ENCODE peak calls at places on chromosome 16, in five cellular contexts. K is activated naive CD4-positive, alpha-beta T cell; G is iPS-NIHi11; E is mucosa of descending colon; A is GDM1. M is an unnamed sample.

GRCh38 chr16:74601131-74601871 is 5.6 kb downstream of the GLG1 start:
- DNase-seq in K (no peak), G (no peak), E (peak; percentile 61), A (no peak), M (no peak)

GRCh38 chr16:50925758-50926357 is 184.0 kb downstream of the CYLD start:
- DNase-seq in K (no peak), G (no peak), E (no peak), A (no peak), M (no peak)

GRCh38 chr16:29694384-29695195 is 15.6 kb downstream of the QPRT start:
- DNase-seq in K (no peak), G (peak; percentile 3), E (no peak), A (no peak), M (no peak)

GRCh38 chr16:26645629-26646028 is 421.1 kb upstream of the C16orf82 start:
- DNase-seq in K (no peak), G (peak; percentile 66), E (peak; percentile 10), A (no peak), M (no peak)

GRCh38 chr16:31707743-31708335 is 165.8 kb upstream of the ZNF267 start:
- DNase-seq in K (no peak), G (no peak), E (no peak), A (no peak), M (no peak)

GRCh38 chr16:14310519-14310991 is 239.4 kb downstream of the MRTFB start:
- DNase-seq in K (no peak), G (peak; percentile 53), E (no peak), A (no peak), M (peak; percentile 32)

GRCh38 chr16:660459-661183 is 7.3 kb upstream of the RHOT2 start:
- DNase-seq in K (no peak), G (peak; percentile 97), E (peak; percentile 93), A (no peak), M (peak; percentile 92)

GRCh38 chr16:24051125-24051524 is 205.0 kb upstream of the CACNG3 start:
- DNase-seq in K (no peak), G (peak; percentile 37), E (no peak), A (no peak), M (no peak)

GRCh38 chr16:630815-631405 is at the start of gene WFIKKN1:
- DNase-seq in K (no peak), G (peak; percentile 82), E (peak; percentile 41), A (no peak), M (peak; percentile 54)

GRCh38 chr16:2486645-2487516 is 12.0 kb downstream of the TBC1D24 start:
- DNase-seq in K (no peak), G (peak; percentile 60), E (peak; percentile 76), A (no peak), M (no peak)

GRCh38 chr16:681746-682427 is 1.7 kb downstream of the STUB1 start:
- DNase-seq in K (no peak), G (no peak), E (peak; percentile 42), A (no peak), M (no peak)

GRCh38 chr16:86925067-86925791 is 346.9 kb downstream of the FOXL1 start:
- DNase-seq in K (no peak), G (no peak), E (peak; percentile 19), A (no peak), M (peak; percentile 38)

GRCh38 chr16:72480926-72481325 is 309.0 kb upstream of the PMFBP1 start:
- DNase-seq in K (no peak), G (no peak), E (no peak), A (no peak), M (no peak)

M was measured in SK-N-DZ.